ENCODE peak calls at places on chromosomes 6 and 20, in ten cellular contexts. Q is heart left ventricle, W is A549, K is endothelial cell of umbilical vein, L is transverse colon, V is gastrocnemius medialis, G is esophagus squamous epithelium, E is ovary, N is IMR-90, A is stomach. M is an unnamed sample.

GRCh38 chr6:122408697-122409458 is 9.4 kb downstream of the HSF2 start:
- DNase-seq in A (no peak), G (no peak), E (no peak), N (no peak), Q (no peak), K (no peak), W (no peak), V (no peak), L (no peak), M (no peak)

GRCh38 chr6:109336221-109336955 is 45.9 kb downstream of the CD164 start:
- DNase-seq in E (no peak), G (no peak), W (peak), L (peak), N (peak), K (peak), A (peak), V (no peak), Q (peak), M (peak)

GRCh38 chr20:48742233-48742632 is 85.6 kb downstream of the PREX1 start:
- DNase-seq in N (no peak), G (no peak), Q (no peak), A (no peak), W (no peak), L (no peak), K (no peak), V (no peak), E (no peak), M (no peak)

GRCh38 chr6:83221886-83222479 is 28.8 kb downstream of the RWDD2A start:
- DNase-seq in E (no peak), V (no peak), G (no peak), L (no peak), Q (no peak), W (peak), N (peak), K (peak), A (no peak), M (no peak)

GRCh38 chr20:3890410-3890751 is 1.2 kb downstream of the PANK2 start:
- DNase-seq in Q (no peak), W (no peak), A (no peak), V (no peak), L (no peak), K (no peak), E (no peak), G (no peak), N (peak), M (peak)

GRCh38 chr6:9646346-9647042 is 768.4 kb downstream of the TFAP2A start:
- DNase-seq in Q (peak), N (peak), K (peak), A (no peak), V (no peak), G (no peak), E (no peak), W (no peak), L (no peak), M (no peak)

GRCh38 chr6:149065658-149066556 is 251.6 kb upstream of the TAB2 start:
- DNase-seq in V (no peak), W (no peak), N (no peak), Q (no peak), A (no peak), G (no peak), K (no peak), L (no peak), E (no peak), M (no peak)

GRCh38 chr20:50283922-50284810 is 93.5 kb downstream of the CEBPB start:
- DNase-seq in K (no peak), Q (peak), G (no peak), V (peak), L (peak), A (peak), W (peak), N (peak), E (peak), M (peak)

GRCh38 chr6:157269261-157269794 is 54.0 kb downstream of the TMEM242 start:
- DNase-seq in Q (peak), W (no peak), A (peak), V (peak), L (peak), K (peak), G (no peak), N (peak), E (peak), M (peak)

GRCh38 chr6:53313784-53314382 is 34.9 kb downstream of the ELOVL5 start:
- DNase-seq in Q (no peak), G (no peak), E (no peak), L (no peak), W (no peak), A (no peak), V (no peak), K (peak), N (peak), M (no peak)

GRCh38 chr20:58700121-58700780 is 7.7 kb downstream of the NPEPL1 start:
- DNase-seq in V (peak), K (no peak), N (peak), Q (peak), W (no peak), L (peak), E (no peak), G (no peak), A (no peak), M (no peak)

GRCh38 chr6:148508401-148509151 is 165.9 kb downstream of the SASH1 start:
- DNase-seq in L (no peak), Q (no peak), K (peak), G (no peak), E (no peak), V (no peak), A (no peak), N (peak), W (no peak), M (no peak)

GRCh38 chr6:83307849-83308248 is 114.7 kb downstream of the RWDD2A start:
- DNase-seq in N (no peak), E (no peak), W (no peak), Q (no peak), L (no peak), V (no peak), G (no peak), A (no peak), K (no peak), M (no peak)

GRCh38 chr6:83976037-83976755 is 57.4 kb upstream of the MRAP2 start:
- DNase-seq in E (no peak), A (no peak), V (no peak), W (no peak), Q (no peak), K (peak), L (no peak), N (no peak), G (no peak), M (no peak)

GRCh38 chr6:97572943-97573342 is 289.9 kb upstream of the MMS22L start:
- DNase-seq in V (no peak), Q (no peak), K (no peak), E (no peak), A (no peak), L (no peak), G (no peak), W (no peak), N (no peak), M (no peak)

GRCh38 chr6:44073612-44074382 is 53.5 kb downstream of the MRPL14 start:
- DNase-seq in W (no peak), L (no peak), A (no peak), K (no peak), E (no peak), N (no peak), G (no peak), Q (no peak), V (peak), M (no peak)

GRCh38 chr6:35415065-35415880 is 36.9 kb upstream of the FANCE start:
- DNase-seq in L (peak), V (peak), W (peak), N (peak), Q (peak), E (peak), K (peak), A (peak), G (no peak), M (peak)

GRCh38 chr20:10649817-10650200 is 24.0 kb downstream of the JAG1 start:
- DNase-seq in V (no peak), N (no peak), G (no peak), Q (no peak), K (no peak), A (no peak), L (peak), W (no peak), E (no peak), M (no peak)

GRCh38 chr6:16108419-16108818 is 20.5 kb upstream of the MYLIP start:
- DNase-seq in K (no peak), G (no peak), E (no peak), V (no peak), Q (no peak), L (no peak), W (no peak), A (no peak), N (no peak), M (no peak)

GRCh38 chr6:7758456-7758855 is 32.6 kb downstream of the BMP6 start:
- DNase-seq in K (no peak), N (peak), L (no peak), A (no peak), V (no peak), W (no peak), Q (peak), E (no peak), G (no peak), M (no peak)

GRCh38 chr20:17654649-17655285 is 27.3 kb downstream of the RRBP1 start:
- DNase-seq in V (no peak), L (peak), G (no peak), N (peak), A (no peak), E (no peak), W (peak), Q (no peak), K (peak), M (no peak)

GRCh38 chr6:37145443-37145842 is 24.5 kb upstream of the PIM1 start:
- DNase-seq in K (no peak), V (no peak), E (no peak), A (no peak), W (no peak), Q (no peak), N (no peak), G (no peak), L (no peak), M (no peak)

GRCh38 chr20:17505664-17506517 is 25.3 kb downstream of the BFSP1 start:
- DNase-seq in N (peak), W (no peak), K (no peak), V (no peak), E (peak), G (no peak), L (no peak), Q (no peak), A (no peak), M (no peak)

GRCh38 chr6:147837540-147837939 is 329.1 kb downstream of the SAMD5 start:
- DNase-seq in Q (no peak), V (no peak), W (no peak), E (no peak), N (no peak), A (no peak), G (no peak), L (no peak), K (no peak), M (no peak)

GRCh38 chr20:53950578-53950977 is 119.8 kb downstream of the BCAS1 start:
- DNase-seq in K (no peak), E (no peak), W (no peak), Q (no peak), N (no peak), A (no peak), G (no peak), L (no peak), V (no peak), M (no peak)

GRCh38 chr20:36153754-36154695 is 515 bp upstream of the EPB41L1 start:
- DNase-seq in Q (peak), G (no peak), V (peak), E (peak), W (peak), A (peak), L (peak), K (peak), N (peak), M (peak)

GRCh38 chr6:33165581-33166258 is 26.5 kb downstream of the COL11A2 start:
- DNase-seq in N (no peak), K (no peak), A (no peak), G (no peak), E (no peak), V (no peak), Q (no peak), W (no peak), L (no peak), M (no peak)

GRCh38 chr6:161356167-161356844 is 82.4 kb upstream of the AGPAT4 start:
- DNase-seq in Q (no peak), E (no peak), L (no peak), V (no peak), G (no peak), N (no peak), A (no peak), W (no peak), K (no peak), M (no peak)

GRCh38 chr6:131844243-131844841 is 36.5 kb downstream of the ENPP1 start:
- DNase-seq in K (no peak), L (no peak), G (no peak), V (no peak), E (no peak), W (peak), N (peak), Q (no peak), A (no peak), M (peak)

GRCh38 chr20:20228351-20228750 is 139.6 kb upstream of the INSM1 start:
- DNase-seq in W (no peak), V (no peak), E (no peak), A (no peak), G (no peak), N (no peak), K (no peak), Q (no peak), L (no peak), M (no peak)

GRCh38 chr20:51490635-51491034 is 51.9 kb downstream of the NFATC2 start:
- DNase-seq in Q (no peak), E (no peak), V (no peak), N (no peak), W (no peak), L (no peak), A (no peak), K (no peak), G (no peak), M (no peak)

GRCh38 chr6:3808759-3809514 is 40.2 kb upstream of the FAM50B start:
- DNase-seq in V (peak), E (no peak), G (no peak), W (peak), Q (peak), K (peak), A (peak), L (peak), N (peak), M (no peak)

GRCh38 chr20:2596673-2597279 is 55.7 kb upstream of the NOP56 start:
- DNase-seq in E (no peak), A (no peak), V (no peak), W (no peak), Q (no peak), G (no peak), K (no peak), N (peak), L (no peak), M (no peak)

GRCh38 chr6:133953634-133954415 is 801 bp downstream of the TBPL1 start:
- DNase-seq in E (no peak), K (no peak), V (no peak), Q (no peak), L (no peak), N (no peak), W (no peak), G (no peak), A (no peak), M (no peak)

GRCh38 chr6:52998603-52999002 is 3.5 kb upstream of the GSTA4 start:
- DNase-seq in N (no peak), W (no peak), Q (no peak), G (no peak), A (no peak), E (no peak), L (no peak), K (no peak), V (no peak), M (no peak)

DNA sequence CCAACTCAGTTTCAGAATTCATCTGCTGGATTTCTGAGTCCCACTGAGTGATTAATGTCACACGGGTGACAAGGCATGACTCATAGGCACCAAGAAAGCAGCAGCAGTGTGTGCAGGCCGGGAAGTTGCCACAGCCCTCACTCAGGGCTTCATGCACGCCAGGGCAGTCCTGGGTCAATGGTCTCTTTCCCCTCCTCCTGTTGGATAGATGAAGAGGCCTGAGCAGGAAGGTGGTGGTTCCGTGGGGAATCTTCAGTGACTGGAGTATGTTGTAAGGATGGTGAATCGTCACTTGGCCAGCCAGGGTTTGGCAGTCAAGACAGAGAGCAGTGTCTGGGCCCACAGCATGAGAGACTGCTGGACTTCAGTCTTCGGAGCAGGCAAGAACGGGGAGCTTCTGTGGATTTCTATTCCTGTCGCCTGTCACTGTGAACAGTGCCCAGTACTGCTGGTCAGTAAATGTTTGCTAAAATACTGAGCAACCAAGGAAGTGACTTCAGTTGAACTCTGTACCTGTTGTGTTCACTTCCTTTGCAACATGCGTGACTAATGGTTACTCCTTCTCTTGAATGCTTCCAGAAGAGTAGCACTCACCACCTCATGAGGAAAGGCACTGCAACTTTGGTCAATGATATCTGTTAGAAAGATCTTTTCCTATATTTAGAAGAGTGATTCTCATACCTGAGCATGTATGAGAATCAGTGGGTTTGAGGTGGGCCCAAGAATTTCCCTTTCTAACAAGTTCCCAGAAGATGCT is 62.0 kb upstream of the CD93 start:
- DNase-seq in V (peak), N (peak), E (no peak), L (no peak), A (peak), K (peak), G (no peak), W (peak), Q (no peak), M (no peak)
- TF ChIP-seq POLR2A in V (peak), N (no peak), E (no peak), L (peak), A (no peak), K (no peak), G (no peak), W (no peak), Q (peak), M (peak)

GRCh38 chr6:136226027-136226673 is 24.0 kb downstream of the MTFR2 start:
- DNase-seq in L (peak), N (peak), E (peak), K (peak), W (peak), A (peak), G (no peak), Q (peak), V (peak), M (peak)
- H3K4me3 ChIP-seq in L (no peak), N (no peak), E (peak), K (no peak), W (peak), A (peak), G (peak), Q (peak), V (peak), M (peak)

DNA sequence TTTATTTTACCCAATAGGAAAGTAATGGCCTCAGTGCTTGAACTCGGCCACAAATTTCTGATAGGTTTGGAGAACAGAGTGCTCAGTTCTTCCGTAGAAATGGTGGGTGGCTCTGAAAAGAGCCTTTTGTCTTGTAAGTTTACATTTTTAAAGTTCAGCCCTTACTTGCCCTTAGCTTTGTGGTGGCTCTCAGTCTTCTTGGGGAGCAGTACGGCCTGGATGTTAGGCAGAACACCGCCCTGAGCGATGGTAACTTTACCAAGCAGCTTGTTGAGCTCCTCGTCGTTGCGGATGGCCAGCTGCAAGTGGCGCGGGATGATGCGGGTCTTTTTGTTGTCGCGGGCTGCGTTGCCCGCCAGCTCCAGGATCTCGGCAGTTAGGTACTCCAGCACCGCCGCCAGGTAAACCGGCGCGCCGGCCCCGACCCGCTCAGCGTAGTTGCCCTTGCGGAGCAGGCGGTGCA is 19.6 kb downstream of the OR2B2 start:
- DNase-seq in N (peak), A (no peak), V (no peak), L (no peak), Q (no peak), K (no peak), W (no peak), E (no peak), G (no peak), M (no peak)
- TF ChIP-seq POLR2A in N (no peak), A (no peak), V (no peak), L (no peak), Q (no peak), K (no peak), W (no peak), E (no peak), G (no peak), M (no peak)

DNA sequence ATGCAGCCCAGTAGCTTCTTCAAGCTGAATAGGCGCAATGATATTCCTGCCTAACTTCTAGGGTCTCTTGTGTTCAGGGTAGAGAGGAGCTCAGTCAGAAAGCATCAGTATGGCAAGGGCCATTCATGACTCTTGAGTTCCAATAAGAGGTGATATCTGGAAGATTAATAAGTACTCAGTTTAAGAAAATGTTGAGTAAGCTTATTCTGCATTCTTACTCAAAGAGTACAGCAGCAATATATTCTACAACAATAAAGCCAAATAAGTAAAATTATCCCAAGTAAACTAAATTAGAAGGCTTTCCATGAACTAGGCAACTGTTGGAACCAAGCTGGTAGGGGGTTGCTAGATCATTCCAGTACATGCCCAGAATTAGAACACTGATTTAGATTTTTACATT is 303.2 kb downstream of the PACRG start:
- DNase-seq in L (no peak), E (no peak), A (no peak), Q (no peak), G (no peak), K (no peak), V (no peak), W (no peak), N (no peak), M (no peak)
- H3K4me3 ChIP-seq in L (no peak), E (no peak), A (no peak), Q (no peak), G (no peak), K (no peak), V (no peak), W (no peak), N (no peak), M (no peak)

GRCh38 chr20:43590392-43591303 is at the start of gene IFT52:
- DNase-seq in G (peak), N (peak), V (peak), Q (peak), L (peak), K (peak), A (peak), W (peak), E (peak), M (peak)
- TF ChIP-seq POLR2A in G (no peak), N (peak), V (no peak), Q (peak), L (peak), K (peak), A (no peak), W (peak), E (peak), M (no peak)

GRCh38 chr20:32481311-32482103 is 103.6 kb downstream of the NOL4L start:
- DNase-seq in E (no peak), A (no peak), L (peak), K (peak), V (no peak), N (no peak), Q (no peak), W (no peak), G (no peak), M (no peak)
- H3K4me3 ChIP-seq in E (no peak), A (peak), L (no peak), K (peak), V (peak), N (peak), Q (peak), W (peak), G (no peak), M (no peak)

M was measured in right lobe of liver.